ENCODE peak calls at places on chromosome 2, in four cellular contexts. One of them, this sample, is unnamed.

GRCh38 chr2:229675569-229675968 is 38.8 kb downstream of the DNER start:
- DNase-seq in transverse colon: no peak
- DNase-seq in stomach: no peak
- DNase-seq in H1: no peak
- DNase-seq in this sample: no peak

GRCh38 chr2:238092486-238093035 is 7.6 kb upstream of the ESPNL start:
- DNase-seq in transverse colon: no peak
- DNase-seq in stomach: peak; percentile 17
- DNase-seq in H1: no peak
- DNase-seq in this sample: no peak

GRCh38 chr2:1752751-1753150 is 8.4 kb upstream of the PXDN start:
- DNase-seq in transverse colon: no peak
- DNase-seq in stomach: peak; percentile 19
- DNase-seq in H1: no peak
- DNase-seq in this sample: no peak

GRCh38 chr2:74378007-74378406 is 2.1 kb downstream of the DCTN1 start:
- DNase-seq in transverse colon: no peak
- DNase-seq in stomach: no peak
- DNase-seq in H1: no peak
- DNase-seq in this sample: no peak

GRCh38 chr2:189210250-189211075 is 30.9 kb upstream of the COL5A2 start:
- DNase-seq in transverse colon: peak; percentile 33
- DNase-seq in stomach: no peak
- DNase-seq in H1: no peak
- DNase-seq in this sample: peak; percentile 24

GRCh38 chr2:134670955-134671354 is 47.8 kb downstream of the TMEM163 start:
- DNase-seq in transverse colon: no peak
- DNase-seq in stomach: peak; percentile 85
- DNase-seq in H1: no peak
- DNase-seq in this sample: no peak

GRCh38 chr2:19988600-19988999 is 1.3 kb downstream of the WDR35 start:
- DNase-seq in transverse colon: no peak
- DNase-seq in stomach: no peak
- DNase-seq in H1: no peak
- DNase-seq in this sample: no peak

GRCh38 chr2:79638410-79638809 is 125.6 kb downstream of the CTNNA2 start:
- DNase-seq in transverse colon: no peak
- DNase-seq in stomach: no peak
- DNase-seq in H1: no peak
- DNase-seq in this sample: no peak

GRCh38 chr2:237213325-237214040 is 127.8 kb downstream of the COPS8 start:
- DNase-seq in transverse colon: peak; percentile 25
- DNase-seq in stomach: peak; percentile 26
- DNase-seq in H1: no peak
- DNase-seq in this sample: no peak

GRCh38 chr2:227642691-227643090 is 23.9 kb upstream of the SCYGR5 start:
- DNase-seq in transverse colon: no peak
- DNase-seq in stomach: no peak
- DNase-seq in H1: no peak
- DNase-seq in this sample: no peak

GRCh38 chr2:17934721-17935120 is 56.3 kb downstream of the KCNS3 start:
- DNase-seq in transverse colon: no peak
- DNase-seq in stomach: no peak
- DNase-seq in H1: no peak
- DNase-seq in this sample: no peak

GRCh38 chr2:167190053-167190452 is 301.8 kb downstream of the XIRP2 start:
- DNase-seq in transverse colon: no peak
- DNase-seq in stomach: peak; percentile 58
- DNase-seq in H1: no peak
- DNase-seq in this sample: no peak

GRCh38 chr2:28219134-28219533 is 173.5 kb upstream of the FOSL2 start:
- DNase-seq in transverse colon: no peak
- DNase-seq in stomach: no peak
- DNase-seq in H1: no peak
- DNase-seq in this sample: no peak

GRCh38 chr2:147149589-147150245 is 695.1 kb upstream of the ACVR2A start:
- DNase-seq in transverse colon: no peak
- DNase-seq in stomach: no peak
- DNase-seq in H1: no peak
- DNase-seq in this sample: no peak

GRCh38 chr2:241072553-241073165 is 29.4 kb downstream of the MTERF4 start:
- DNase-seq in transverse colon: no peak
- DNase-seq in stomach: peak; percentile 24
- DNase-seq in H1: no peak
- DNase-seq in this sample: no peak

GRCh38 chr2:169765523-169765922 is 31.9 kb downstream of the KLHL23 start:
- DNase-seq in transverse colon: no peak
- DNase-seq in stomach: no peak
- DNase-seq in H1: no peak
- DNase-seq in this sample: no peak
- TF ChIP-seq EP300 in transverse colon: no peak
- TF ChIP-seq EP300 in stomach: no peak
- TF ChIP-seq EP300 in H1: no peak
- TF ChIP-seq EP300 in this sample: no peak

GRCh38 chr2:65432227-65433190 is at the start of gene SPRED2:
- DNase-seq in transverse colon: peak; percentile 91
- DNase-seq in stomach: peak; percentile 90
- DNase-seq in H1: peak; percentile 84
- DNase-seq in this sample: peak; percentile 95
- TF ChIP-seq EP300 in transverse colon: no peak
- TF ChIP-seq EP300 in stomach: no peak
- TF ChIP-seq EP300 in H1: no peak
- TF ChIP-seq EP300 in this sample: peak; percentile 96

GRCh38 chr2:85602476-85603234 is at the start of gene TMEM150A:
- DNase-seq in transverse colon: peak; percentile 95
- DNase-seq in stomach: peak; percentile 96
- DNase-seq in H1: peak; percentile 54
- DNase-seq in this sample: peak; percentile 92
- TF ChIP-seq EP300 in transverse colon: no peak
- TF ChIP-seq EP300 in stomach: no peak
- TF ChIP-seq EP300 in H1: no peak
- TF ChIP-seq EP300 in this sample: peak; percentile 85

DNA sequence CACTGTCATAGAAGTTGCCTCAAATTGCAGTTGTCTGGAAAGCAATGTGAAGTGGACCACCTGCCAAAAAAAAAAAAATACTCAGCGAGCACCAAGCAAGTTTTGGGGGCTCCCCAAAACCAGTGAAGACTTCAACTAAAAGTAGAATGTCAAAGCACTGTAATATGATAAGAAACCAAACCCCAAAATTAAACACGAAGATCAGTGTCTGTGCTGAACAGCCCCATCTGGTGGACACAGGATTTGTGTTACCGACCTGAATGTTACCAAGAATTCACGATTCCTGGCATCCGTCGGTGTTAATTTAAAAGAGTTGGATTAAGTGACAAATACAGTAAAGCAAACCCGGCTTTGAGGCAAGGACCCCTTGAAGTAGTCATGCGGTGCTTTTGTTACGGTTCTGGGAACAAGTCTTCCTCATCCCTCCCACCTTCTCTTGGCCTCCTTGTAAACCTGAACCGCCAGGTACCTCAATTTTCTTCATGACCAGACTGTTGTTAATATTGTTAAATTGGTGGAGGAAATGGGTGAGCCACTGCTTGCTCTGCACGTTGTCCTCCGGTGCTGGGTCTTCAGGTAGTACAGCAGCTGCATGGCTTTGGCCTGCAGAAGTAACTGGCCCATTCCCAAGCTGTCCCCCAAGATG is 31.3 kb upstream of the SSB start:
- DNase-seq in transverse colon: peak; percentile 64
- DNase-seq in stomach: peak; percentile 65
- DNase-seq in H1: no peak
- DNase-seq in this sample: peak; percentile 92
- TF ChIP-seq EP300 in transverse colon: no peak
- TF ChIP-seq EP300 in stomach: no peak
- TF ChIP-seq EP300 in H1: no peak
- TF ChIP-seq EP300 in this sample: no peak

This sample was measured in tibial nerve.